ENCODE peak calls at places on chromosome 2, in eight cellular contexts. K is ascending aorta, E is IMR-90, T is PC-3, Z is sigmoid colon, R is neural progenitor cell, W is spleen, O is fibroblast of lung. C is an unnamed sample. For H3K4me1, the result is how much of the 10 kb centered on the place peaks cover.

GRCh38 chr2:3728104-3729054 is 25.0 kb downstream of the DCDC2C start:
- DNase-seq in K (no peak), E (peak), T (peak), Z (no peak), R (peak), W (no peak), O (peak), C (no peak)

GRCh38 chr2:126558029-126558428 is 97.9 kb upstream of the GYPC start:
- DNase-seq in K (no peak), E (no peak), T (no peak), Z (no peak), R (no peak), W (no peak), O (no peak), C (no peak)

GRCh38 chr2:97775074-97775473 is 61.7 kb downstream of the ZAP70 start:
- DNase-seq in K (no peak), E (no peak), T (no peak), Z (no peak), R (no peak), W (no peak), O (no peak), C (no peak)

GRCh38 chr2:127392133-127392827 is 4.5 kb upstream of the MAP3K2 start:
- DNase-seq in K (no peak), E (peak), T (no peak), Z (no peak), R (no peak), W (no peak), O (no peak), C (no peak)

GRCh38 chr2:160210599-160211138 is 10.6 kb upstream of the ITGB6 start:
- DNase-seq in K (no peak), E (peak), T (peak), Z (peak), R (peak), W (peak), O (no peak), C (peak)

GRCh38 chr2:223044092-223044836 is 7.7 kb upstream of the KCNE4 start:
- DNase-seq in K (no peak), E (no peak), T (no peak), Z (no peak), R (no peak), W (no peak), O (no peak), C (no peak)

GRCh38 chr2:46062637-46063412 is 234.4 kb upstream of the EPAS1 start:
- DNase-seq in K (peak), E (peak), T (peak), Z (peak), R (peak), W (peak), O (peak), C (peak)

GRCh38 chr2:44544991-44545390 is 183.2 kb downstream of the CAMKMT start:
- DNase-seq in K (no peak), E (no peak), T (no peak), Z (no peak), R (peak), W (no peak), O (no peak), C (no peak)

GRCh38 chr2:74223941-74224770 is 25.7 kb downstream of the MTHFD2 start:
- DNase-seq in K (no peak), E (peak), T (no peak), Z (no peak), R (no peak), W (no peak), O (no peak), C (no peak)

GRCh38 chr2:58553937-58554336 is 312.8 kb upstream of the FANCL start:
- DNase-seq in K (no peak), E (no peak), T (peak), Z (no peak), R (peak), W (no peak), O (peak), C (no peak)

GRCh38 chr2:25981596-25982272 is 563 bp downstream of the KIF3C start:
- DNase-seq in K (no peak), E (no peak), T (no peak), Z (no peak), R (peak), W (peak), O (peak), C (peak)

GRCh38 chr2:240988146-240988545 is 10.3 kb upstream of the SNED1 start:
- DNase-seq in K (no peak), E (peak), T (no peak), Z (peak), R (no peak), W (peak), O (peak), C (no peak)

GRCh38 chr2:26284132-26284531 is 39.4 kb downstream of the HADHB start:
- DNase-seq in K (no peak), E (peak), T (peak), Z (no peak), R (no peak), W (no peak), O (peak), C (no peak)

GRCh38 chr2:191552036-191552435 is 125.9 kb upstream of the NABP1 start:
- DNase-seq in K (no peak), E (no peak), T (peak), Z (no peak), R (no peak), W (no peak), O (no peak), C (no peak)

GRCh38 chr2:44135771-44136170 is 32.9 kb upstream of the PPM1B start:
- DNase-seq in K (no peak), E (peak), T (no peak), Z (no peak), R (no peak), W (no peak), O (peak), C (no peak)

GRCh38 chr2:191401287-191401686 is 156.1 kb downstream of the MYO1B start:
- DNase-seq in K (no peak), E (peak), T (no peak), Z (no peak), R (peak), W (no peak), O (no peak), C (no peak)

GRCh38 chr2:67463810-67464209 is 66.7 kb downstream of the ETAA1 start:
- DNase-seq in K (no peak), E (peak), T (peak), Z (no peak), R (no peak), W (no peak), O (peak), C (no peak)

GRCh38 chr2:12244070-12244469 is 472.7 kb upstream of the TRIB2 start:
- DNase-seq in K (no peak), E (peak), T (peak), Z (no peak), R (no peak), W (no peak), O (peak), C (no peak)

GRCh38 chr2:180208841-180209240 is 201.7 kb upstream of the CWC22 start:
- DNase-seq in K (no peak), E (peak), T (peak), Z (no peak), R (no peak), W (no peak), O (peak), C (no peak)

GRCh38 chr2:187874786-187875185 is 320.6 kb upstream of the TFPI start:
- DNase-seq in K (no peak), E (peak), T (no peak), Z (no peak), R (no peak), W (no peak), O (peak), C (no peak)

GRCh38 chr2:19847486-19847885 is 54.3 kb downstream of the TTC32 start:
- DNase-seq in K (no peak), E (no peak), T (no peak), Z (no peak), R (no peak), W (no peak), O (no peak), C (no peak)

GRCh38 chr2:104412384-104412783 is 441.5 kb upstream of the POU3F3 start:
- DNase-seq in K (no peak), E (no peak), T (peak), Z (no peak), R (peak), W (no peak), O (no peak), C (no peak)

GRCh38 chr2:18440141-18440605 is 120.3 kb downstream of the RDH14 start:
- DNase-seq in K (no peak), E (peak), T (no peak), Z (peak), R (no peak), W (no peak), O (peak), C (no peak)

GRCh38 chr2:32008811-32009478 is 1.9 kb downstream of the MEMO1 start:
- DNase-seq in K (no peak), E (peak), T (peak), Z (no peak), R (peak), W (peak), O (peak), C (no peak)

GRCh38 chr2:69253893-69254292 is 133.1 kb downstream of the GFPT1 start:
- DNase-seq in K (no peak), E (peak), T (peak), Z (peak), R (no peak), W (no peak), O (peak), C (no peak)

GRCh38 chr2:68553098-68553497 is 85.7 kb downstream of the APLF start:
- DNase-seq in K (no peak), E (no peak), T (no peak), Z (no peak), R (no peak), W (no peak), O (no peak), C (no peak)

GRCh38 chr2:113324684-113325160 is 46.0 kb upstream of the PAX8 start:
- DNase-seq in K (no peak), E (peak), T (peak), Z (no peak), R (peak), W (no peak), O (peak), C (peak)

GRCh38 chr2:18208956-18209355 is 330.5 kb downstream of the KCNS3 start:
- DNase-seq in K (no peak), E (no peak), T (no peak), Z (no peak), R (no peak), W (no peak), O (no peak), C (no peak)

GRCh38 chr2:48946444-48947048 is 191.0 kb upstream of the LHCGR start:
- DNase-seq in K (no peak), E (peak), T (peak), Z (peak), R (peak), W (no peak), O (peak), C (no peak)

GRCh38 chr2:137658433-137658832 is 305.8 kb upstream of the HNMT start:
- DNase-seq in K (no peak), E (no peak), T (no peak), Z (no peak), R (no peak), W (no peak), O (no peak), C (no peak)

GRCh38 chr2:161388146-161388779 is 27.8 kb upstream of the TBR1 start:
- DNase-seq in K (no peak), E (no peak), T (no peak), Z (no peak), R (no peak), W (no peak), O (no peak), C (no peak)
- H3K27ac ChIP-seq in K (no peak), E (no peak), T (no peak), Z (no peak), R (no peak), W (no peak), O (no peak), C (no peak)

GRCh38 chr2:231326404-231326803 is 69.1 kb upstream of the B3GNT7 start:
- DNase-seq in K (no peak), E (no peak), T (no peak), Z (no peak), R (no peak), W (no peak), O (no peak), C (no peak)
- TF ChIP-seq CTCF in K (no peak), E (no peak), T (no peak), Z (no peak), R (no peak), W (no peak), O (no peak), C (no peak)

GRCh38 chr2:220163486-220163885 is 536.1 kb downstream of the SLC4A3 start:
- DNase-seq in K (no peak), E (peak), T (peak), Z (no peak), R (no peak), W (no peak), O (no peak), C (no peak)
- H3K4me1 ChIP-seq in K (under half), E (under half), T (under half), Z (under half), R (under half), W (under half), O (under half), C (under half)

DNA sequence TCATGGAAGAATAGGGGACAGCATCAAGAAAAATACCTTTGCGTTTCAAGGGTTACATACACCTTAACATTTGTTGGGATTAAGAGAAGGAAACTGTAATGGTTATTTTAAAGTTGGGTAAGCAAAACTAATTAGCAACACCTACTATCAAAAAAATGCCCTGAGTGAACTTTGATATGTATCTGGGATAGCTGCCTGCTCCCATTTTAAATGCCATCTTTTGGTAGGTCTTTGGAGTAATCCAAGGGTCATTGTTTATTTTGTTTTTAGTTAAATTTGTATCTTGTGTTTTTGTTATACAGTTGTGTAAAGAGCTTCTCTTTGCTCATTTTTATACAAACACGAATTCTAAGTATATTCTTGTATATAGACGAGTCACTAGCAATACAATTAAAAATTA is 9.9 kb downstream of the PTPN4 start:
- DNase-seq in K (no peak), E (no peak), T (no peak), Z (no peak), R (no peak), W (no peak), O (no peak), C (no peak)
- H3K27ac ChIP-seq in K (no peak), E (no peak), T (no peak), Z (no peak), R (no peak), W (no peak), O (no peak), C (no peak)

DNA sequence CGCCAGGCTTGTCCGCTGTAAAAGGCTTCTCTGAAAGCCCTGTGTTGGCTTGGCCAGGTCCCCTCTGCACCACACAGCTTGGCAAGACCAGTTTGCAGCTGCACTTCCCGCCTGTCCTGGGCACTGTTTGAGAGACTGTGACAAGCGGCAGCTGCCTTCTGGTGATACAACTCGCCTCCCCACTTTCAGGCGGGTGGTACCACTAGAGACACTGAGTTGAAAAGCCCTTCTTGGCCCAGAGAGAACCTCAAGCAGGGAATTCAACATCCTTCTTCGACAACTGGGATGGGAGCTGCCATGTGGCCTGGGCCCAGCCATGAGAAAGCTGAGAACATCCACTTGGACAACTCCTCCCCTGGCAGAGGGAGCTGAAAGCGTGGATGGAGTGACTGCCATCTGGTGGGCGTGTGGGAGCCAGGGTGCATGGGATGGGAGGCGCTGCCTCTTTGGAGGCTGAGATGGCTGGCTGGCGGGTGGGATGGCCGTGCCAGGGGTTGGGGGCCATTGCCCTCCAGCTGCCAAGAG is 125.5 kb upstream of the REV1 start:
- DNase-seq in K (no peak), E (no peak), T (peak), Z (no peak), R (peak), W (no peak), O (no peak), C (no peak)
- TF ChIP-seq CTCF in K (no peak), E (peak), T (peak), Z (no peak), R (peak), W (no peak), O (no peak), C (no peak)

C was measured in upper lobe of right lung.